ENCODE peak calls at places on chromosomes 7 and 10, in four cellular contexts. One of them, this sample, is unnamed.

GRCh38 chr7:14303536-14303935 is 314.1 kb upstream of the ETV1 start:
- DNase-seq in transverse colon: no peak
- DNase-seq in HEK293T: no peak
- DNase-seq in mesenchymal stem cell: no peak
- DNase-seq in this sample: no peak

GRCh38 chr10:14487511-14487909 is 156.8 kb upstream of the FRMD4A start:
- DNase-seq in transverse colon: no peak
- DNase-seq in HEK293T: no peak
- DNase-seq in mesenchymal stem cell: no peak
- DNase-seq in this sample: no peak

GRCh38 chr7:112202819-112203218 is 3.4 kb downstream of the DOCK4 start:
- DNase-seq in transverse colon: peak; percentile 23
- DNase-seq in HEK293T: no peak
- DNase-seq in mesenchymal stem cell: peak; percentile 27
- DNase-seq in this sample: no peak

GRCh38 chr7:77222819-77223218 is 23.2 kb upstream of the FGL2 start:
- DNase-seq in transverse colon: no peak
- DNase-seq in HEK293T: no peak
- DNase-seq in mesenchymal stem cell: no peak
- DNase-seq in this sample: no peak

GRCh38 chr7:128063025-128063560 is 31.9 kb upstream of the LRRC4 start:
- DNase-seq in transverse colon: no peak
- DNase-seq in HEK293T: no peak
- DNase-seq in mesenchymal stem cell: no peak
- DNase-seq in this sample: no peak

GRCh38 chr10:43398939-43399871 is 9.8 kb downstream of the HNRNPF start:
- DNase-seq in transverse colon: no peak
- DNase-seq in HEK293T: no peak
- DNase-seq in mesenchymal stem cell: peak; percentile 74
- DNase-seq in this sample: no peak

GRCh38 chr7:128939075-128939860 is 1.5 kb downstream of the IRF5 start:
- DNase-seq in transverse colon: no peak
- DNase-seq in HEK293T: no peak
- DNase-seq in mesenchymal stem cell: no peak
- DNase-seq in this sample: no peak

GRCh38 chr7:34507191-34507590 is 150.8 kb upstream of the NPSR1 start:
- DNase-seq in transverse colon: no peak
- DNase-seq in HEK293T: no peak
- DNase-seq in mesenchymal stem cell: no peak
- DNase-seq in this sample: no peak

GRCh38 chr10:81920213-81920829 is 45.3 kb downstream of the NRG3 start:
- DNase-seq in transverse colon: no peak
- DNase-seq in HEK293T: peak; percentile 11
- DNase-seq in mesenchymal stem cell: no peak
- DNase-seq in this sample: no peak

GRCh38 chr10:14362098-14362497 is 31.4 kb upstream of the FRMD4A start:
- DNase-seq in transverse colon: no peak
- DNase-seq in HEK293T: no peak
- DNase-seq in mesenchymal stem cell: no peak
- DNase-seq in this sample: no peak

GRCh38 chr10:12960431-12960898 is 41.0 kb downstream of the CCDC3 start:
- DNase-seq in transverse colon: peak; percentile 60
- DNase-seq in HEK293T: no peak
- DNase-seq in mesenchymal stem cell: peak; percentile 78
- DNase-seq in this sample: no peak

GRCh38 chr10:6543431-6544005 is 36.6 kb downstream of the PRKCQ start:
- DNase-seq in transverse colon: peak; percentile 11
- DNase-seq in HEK293T: no peak
- DNase-seq in mesenchymal stem cell: no peak
- DNase-seq in this sample: no peak

GRCh38 chr7:12721286-12721830 is 33.9 kb downstream of the ARL4A start:
- DNase-seq in transverse colon: no peak
- DNase-seq in HEK293T: no peak
- DNase-seq in mesenchymal stem cell: no peak
- DNase-seq in this sample: no peak

GRCh38 chr7:4265056-4265455 is 417.0 kb upstream of the FOXK1 start:
- DNase-seq in transverse colon: no peak
- DNase-seq in HEK293T: no peak
- DNase-seq in mesenchymal stem cell: no peak
- DNase-seq in this sample: no peak

GRCh38 chr10:121324678-121325213 is 273.5 kb downstream of the FGFR2 start:
- DNase-seq in transverse colon: peak; percentile 28
- DNase-seq in HEK293T: no peak
- DNase-seq in mesenchymal stem cell: no peak
- DNase-seq in this sample: no peak

GRCh38 chr10:101282937-101283336 is 53.7 kb upstream of the LBX1 start:
- DNase-seq in transverse colon: no peak
- DNase-seq in HEK293T: no peak
- DNase-seq in mesenchymal stem cell: no peak
- DNase-seq in this sample: no peak

GRCh38 chr7:128407751-128408708 is 1.8 kb downstream of the IMPDH1 start:
- DNase-seq in transverse colon: no peak
- DNase-seq in HEK293T: no peak
- DNase-seq in mesenchymal stem cell: no peak
- DNase-seq in this sample: no peak

GRCh38 chr10:126240483-126240882 is 147.8 kb downstream of the ADAM12 start:
- DNase-seq in transverse colon: no peak
- DNase-seq in HEK293T: no peak
- DNase-seq in mesenchymal stem cell: peak; percentile 56
- DNase-seq in this sample: no peak

GRCh38 chr10:78910021-78910420 is 158.7 kb upstream of the ZMIZ1 start:
- DNase-seq in transverse colon: no peak
- DNase-seq in HEK293T: no peak
- DNase-seq in mesenchymal stem cell: no peak
- DNase-seq in this sample: no peak

GRCh38 chr7:81990395-81990794 is 220.5 kb upstream of the HGF start:
- DNase-seq in transverse colon: no peak
- DNase-seq in HEK293T: no peak
- DNase-seq in mesenchymal stem cell: no peak
- DNase-seq in this sample: no peak

GRCh38 chr7:103735377-103735776 is 254.1 kb downstream of the RELN start:
- DNase-seq in transverse colon: no peak
- DNase-seq in HEK293T: no peak
- DNase-seq in mesenchymal stem cell: no peak
- DNase-seq in this sample: no peak

This sample was measured in cerebellum.